ENCODE peak calls at places on chromosomes 1 and 21, in nine cellular contexts. One of them, this sample, is unnamed. For H3K27me3, the result is how much of the 10 kb centered on the place peaks cover.

GRCh38 chr1:154328318-154329151 is 3.2 kb downstream of the ATP8B2 start:
- DNase-seq in psoas muscle: peak
- DNase-seq in adipocyte: peak
- DNase-seq in AG04450: no peak
- DNase-seq in osteoblast: peak
- DNase-seq in bronchial epithelial cell: peak
- DNase-seq in heart left ventricle: peak
- DNase-seq in tibial nerve: peak
- DNase-seq in keratinocyte: peak
- DNase-seq in this sample: peak

GRCh38 chr1:207995576-207995975 is 84.7 kb upstream of the CD34 start:
- DNase-seq in bronchial epithelial cell: no peak
- DNase-seq in tibial nerve: no peak
- DNase-seq in psoas muscle: no peak
- DNase-seq in AG04450: no peak
- DNase-seq in keratinocyte: no peak
- DNase-seq in osteoblast: no peak
- DNase-seq in adipocyte: no peak
- DNase-seq in heart left ventricle: no peak
- DNase-seq in this sample: no peak

GRCh38 chr1:60978421-60979357 is 103.7 kb upstream of the NFIA start:
- DNase-seq in bronchial epithelial cell: peak
- DNase-seq in heart left ventricle: no peak
- DNase-seq in osteoblast: peak
- DNase-seq in psoas muscle: peak
- DNase-seq in tibial nerve: no peak
- DNase-seq in adipocyte: no peak
- DNase-seq in AG04450: no peak
- DNase-seq in keratinocyte: no peak
- DNase-seq in this sample: peak

GRCh38 chr1:94851571-94851970 is 31.4 kb downstream of the SLC44A3 start:
- DNase-seq in tibial nerve: no peak
- DNase-seq in bronchial epithelial cell: no peak
- DNase-seq in psoas muscle: no peak
- DNase-seq in adipocyte: no peak
- DNase-seq in AG04450: no peak
- DNase-seq in keratinocyte: no peak
- DNase-seq in heart left ventricle: no peak
- DNase-seq in osteoblast: no peak
- DNase-seq in this sample: no peak

GRCh38 chr1:46820560-46821060 is 21.8 kb downstream of the CYP4B1 start:
- DNase-seq in AG04450: no peak
- DNase-seq in osteoblast: no peak
- DNase-seq in adipocyte: no peak
- DNase-seq in bronchial epithelial cell: no peak
- DNase-seq in heart left ventricle: peak
- DNase-seq in psoas muscle: no peak
- DNase-seq in tibial nerve: no peak
- DNase-seq in keratinocyte: no peak
- DNase-seq in this sample: no peak

GRCh38 chr1:44723064-44723463 is 7.9 kb downstream of the RNU5D-1 start:
- DNase-seq in keratinocyte: no peak
- DNase-seq in psoas muscle: no peak
- DNase-seq in tibial nerve: no peak
- DNase-seq in osteoblast: peak
- DNase-seq in adipocyte: no peak
- DNase-seq in AG04450: no peak
- DNase-seq in heart left ventricle: no peak
- DNase-seq in bronchial epithelial cell: no peak
- DNase-seq in this sample: no peak

GRCh38 chr1:29783501-29784275 is 547.4 kb downstream of the PTPRU start:
- DNase-seq in AG04450: no peak
- DNase-seq in bronchial epithelial cell: no peak
- DNase-seq in osteoblast: no peak
- DNase-seq in psoas muscle: no peak
- DNase-seq in heart left ventricle: no peak
- DNase-seq in tibial nerve: no peak
- DNase-seq in adipocyte: no peak
- DNase-seq in keratinocyte: no peak
- DNase-seq in this sample: no peak

GRCh38 chr1:22057861-22058260 is 5.4 kb downstream of the CDC42 start:
- DNase-seq in bronchial epithelial cell: no peak
- DNase-seq in osteoblast: no peak
- DNase-seq in heart left ventricle: no peak
- DNase-seq in adipocyte: no peak
- DNase-seq in keratinocyte: no peak
- DNase-seq in tibial nerve: no peak
- DNase-seq in psoas muscle: no peak
- DNase-seq in AG04450: no peak
- DNase-seq in this sample: no peak

DNA sequence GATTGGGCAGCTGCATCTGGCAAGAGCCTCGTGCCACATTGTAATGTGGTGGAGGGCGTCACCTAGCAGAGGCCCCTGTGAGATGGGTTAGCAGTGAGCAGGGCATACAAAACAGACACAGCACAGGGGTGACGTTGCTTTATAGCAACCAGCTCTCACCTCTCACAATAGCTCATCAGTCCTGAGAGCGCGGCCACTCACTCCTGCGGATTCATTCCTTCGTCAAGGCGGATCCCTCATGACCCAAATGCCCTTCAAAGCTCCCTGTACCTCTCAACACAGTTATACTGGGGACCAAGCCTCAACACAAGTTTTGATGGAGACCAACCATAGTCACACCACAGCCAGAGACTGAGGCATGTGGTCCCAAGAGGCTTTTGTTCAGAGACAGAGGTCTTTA is 22.9 kb downstream of the SLC37A1 start:
- DNase-seq in osteoblast: no peak
- DNase-seq in AG04450: no peak
- DNase-seq in heart left ventricle: no peak
- DNase-seq in bronchial epithelial cell: no peak
- DNase-seq in tibial nerve: no peak
- DNase-seq in adipocyte: no peak
- DNase-seq in keratinocyte: no peak
- DNase-seq in psoas muscle: no peak
- DNase-seq in this sample: no peak
- H3K27me3 ChIP-seq in osteoblast: under half
- H3K27me3 ChIP-seq in AG04450: under half
- H3K27me3 ChIP-seq in heart left ventricle: under half
- H3K27me3 ChIP-seq in bronchial epithelial cell: under half
- H3K27me3 ChIP-seq in tibial nerve: under half
- H3K27me3 ChIP-seq in adipocyte: under half
- H3K27me3 ChIP-seq in keratinocyte: under half
- H3K27me3 ChIP-seq in psoas muscle: under half
- H3K27me3 ChIP-seq in this sample: under half

GRCh38 chr1:75136158-75136815 is 2.1 kb downstream of the LHX8 start:
- DNase-seq in AG04450: no peak
- DNase-seq in heart left ventricle: no peak
- DNase-seq in adipocyte: peak
- DNase-seq in tibial nerve: no peak
- DNase-seq in osteoblast: peak
- DNase-seq in bronchial epithelial cell: no peak
- DNase-seq in psoas muscle: no peak
- DNase-seq in keratinocyte: no peak
- DNase-seq in this sample: peak

GRCh38 chr1:75136921-75137641 is 2.9 kb downstream of the LHX8 start:
- DNase-seq in AG04450: no peak
- DNase-seq in adipocyte: peak
- DNase-seq in keratinocyte: no peak
- DNase-seq in psoas muscle: no peak
- DNase-seq in bronchial epithelial cell: no peak
- DNase-seq in osteoblast: peak
- DNase-seq in tibial nerve: no peak
- DNase-seq in heart left ventricle: no peak
- DNase-seq in this sample: peak

GRCh38 chr1:75134656-75134938 is 409 bp downstream of the LHX8 start:
- DNase-seq in heart left ventricle: no peak
- DNase-seq in psoas muscle: no peak
- DNase-seq in keratinocyte: no peak
- DNase-seq in bronchial epithelial cell: no peak
- DNase-seq in AG04450: no peak
- DNase-seq in adipocyte: no peak
- DNase-seq in osteoblast: no peak
- DNase-seq in tibial nerve: no peak
- DNase-seq in this sample: no peak

GRCh38 chr1:75134939-75135828 is 996 bp downstream of the LHX8 start:
- DNase-seq in tibial nerve: no peak
- DNase-seq in bronchial epithelial cell: no peak
- DNase-seq in adipocyte: peak
- DNase-seq in heart left ventricle: no peak
- DNase-seq in keratinocyte: no peak
- DNase-seq in AG04450: no peak
- DNase-seq in psoas muscle: no peak
- DNase-seq in osteoblast: peak
- DNase-seq in this sample: peak

GRCh38 chr1:75135829-75136142 is 1.6 kb downstream of the LHX8 start:
- DNase-seq in adipocyte: no peak
- DNase-seq in keratinocyte: no peak
- DNase-seq in tibial nerve: no peak
- DNase-seq in psoas muscle: no peak
- DNase-seq in AG04450: no peak
- DNase-seq in heart left ventricle: no peak
- DNase-seq in bronchial epithelial cell: no peak
- DNase-seq in osteoblast: peak
- DNase-seq in this sample: no peak
- H3K27me3 ChIP-seq in adipocyte: half or more
- H3K27me3 ChIP-seq in keratinocyte: half or more
- H3K27me3 ChIP-seq in tibial nerve: under half
- H3K27me3 ChIP-seq in psoas muscle: under half
- H3K27me3 ChIP-seq in AG04450: half or more
- H3K27me3 ChIP-seq in heart left ventricle: half or more
- H3K27me3 ChIP-seq in bronchial epithelial cell: half or more
- H3K27me3 ChIP-seq in osteoblast: half or more
- H3K27me3 ChIP-seq in this sample: half or more

GRCh38 chr1:6409053-6409452 is 10.7 kb downstream of the HES2 start:
- DNase-seq in AG04450: no peak
- DNase-seq in tibial nerve: no peak
- DNase-seq in adipocyte: no peak
- DNase-seq in heart left ventricle: no peak
- DNase-seq in bronchial epithelial cell: no peak
- DNase-seq in osteoblast: no peak
- DNase-seq in psoas muscle: no peak
- DNase-seq in keratinocyte: no peak
- DNase-seq in this sample: no peak

GRCh38 chr1:6408023-6408422 is 11.7 kb downstream of the HES2 start:
- DNase-seq in adipocyte: no peak
- DNase-seq in keratinocyte: no peak
- DNase-seq in bronchial epithelial cell: no peak
- DNase-seq in heart left ventricle: no peak
- DNase-seq in psoas muscle: no peak
- DNase-seq in tibial nerve: no peak
- DNase-seq in osteoblast: no peak
- DNase-seq in AG04450: no peak
- DNase-seq in this sample: no peak

GRCh38 chr1:6410248-6410893 is 9.3 kb downstream of the HES2 start:
- DNase-seq in tibial nerve: no peak
- DNase-seq in psoas muscle: no peak
- DNase-seq in osteoblast: no peak
- DNase-seq in bronchial epithelial cell: no peak
- DNase-seq in adipocyte: peak
- DNase-seq in keratinocyte: no peak
- DNase-seq in AG04450: no peak
- DNase-seq in heart left ventricle: no peak
- DNase-seq in this sample: no peak

GRCh38 chr1:6412896-6413295 is 6.8 kb downstream of the HES2 start:
- DNase-seq in AG04450: no peak
- DNase-seq in psoas muscle: no peak
- DNase-seq in osteoblast: no peak
- DNase-seq in heart left ventricle: no peak
- DNase-seq in bronchial epithelial cell: peak
- DNase-seq in keratinocyte: no peak
- DNase-seq in adipocyte: no peak
- DNase-seq in tibial nerve: no peak
- DNase-seq in this sample: no peak

GRCh38 chr1:6409733-6410132 is 10.0 kb downstream of the HES2 start:
- DNase-seq in psoas muscle: no peak
- DNase-seq in bronchial epithelial cell: no peak
- DNase-seq in keratinocyte: no peak
- DNase-seq in AG04450: no peak
- DNase-seq in adipocyte: no peak
- DNase-seq in osteoblast: no peak
- DNase-seq in tibial nerve: no peak
- DNase-seq in heart left ventricle: no peak
- DNase-seq in this sample: no peak
- H3K27me3 ChIP-seq in psoas muscle: under half
- H3K27me3 ChIP-seq in bronchial epithelial cell: under half
- H3K27me3 ChIP-seq in keratinocyte: under half
- H3K27me3 ChIP-seq in AG04450: under half
- H3K27me3 ChIP-seq in adipocyte: under half
- H3K27me3 ChIP-seq in osteoblast: under half
- H3K27me3 ChIP-seq in tibial nerve: under half
- H3K27me3 ChIP-seq in heart left ventricle: under half
- H3K27me3 ChIP-seq in this sample: under half

GRCh38 chr1:8460132-8460544 is 142.2 kb downstream of the SLC45A1 start:
- DNase-seq in tibial nerve: no peak
- DNase-seq in adipocyte: peak
- DNase-seq in bronchial epithelial cell: no peak
- DNase-seq in keratinocyte: no peak
- DNase-seq in heart left ventricle: no peak
- DNase-seq in AG04450: no peak
- DNase-seq in osteoblast: no peak
- DNase-seq in psoas muscle: no peak
- DNase-seq in this sample: peak

GRCh38 chr1:8462298-8462946 is 144.5 kb downstream of the SLC45A1 start:
- DNase-seq in psoas muscle: no peak
- DNase-seq in heart left ventricle: no peak
- DNase-seq in keratinocyte: no peak
- DNase-seq in osteoblast: no peak
- DNase-seq in bronchial epithelial cell: no peak
- DNase-seq in AG04450: no peak
- DNase-seq in tibial nerve: no peak
- DNase-seq in adipocyte: no peak
- DNase-seq in this sample: no peak

GRCh38 chr1:8463144-8463927 is 145.4 kb downstream of the SLC45A1 start:
- DNase-seq in adipocyte: peak
- DNase-seq in psoas muscle: no peak
- DNase-seq in tibial nerve: peak
- DNase-seq in heart left ventricle: no peak
- DNase-seq in keratinocyte: no peak
- DNase-seq in AG04450: peak
- DNase-seq in bronchial epithelial cell: peak
- DNase-seq in osteoblast: peak
- DNase-seq in this sample: no peak

GRCh38 chr1:8460784-8461183 is 142.9 kb downstream of the SLC45A1 start:
- DNase-seq in psoas muscle: no peak
- DNase-seq in keratinocyte: no peak
- DNase-seq in osteoblast: no peak
- DNase-seq in AG04450: no peak
- DNase-seq in bronchial epithelial cell: no peak
- DNase-seq in heart left ventricle: no peak
- DNase-seq in tibial nerve: no peak
- DNase-seq in adipocyte: no peak
- DNase-seq in this sample: no peak

GRCh38 chr1:8461341-8462110 is 143.6 kb downstream of the SLC45A1 start:
- DNase-seq in psoas muscle: no peak
- DNase-seq in adipocyte: no peak
- DNase-seq in AG04450: no peak
- DNase-seq in osteoblast: no peak
- DNase-seq in heart left ventricle: no peak
- DNase-seq in bronchial epithelial cell: no peak
- DNase-seq in keratinocyte: no peak
- DNase-seq in tibial nerve: no peak
- DNase-seq in this sample: no peak
- H3K27me3 ChIP-seq in psoas muscle: under half
- H3K27me3 ChIP-seq in adipocyte: under half
- H3K27me3 ChIP-seq in AG04450: under half
- H3K27me3 ChIP-seq in osteoblast: under half
- H3K27me3 ChIP-seq in heart left ventricle: under half
- H3K27me3 ChIP-seq in bronchial epithelial cell: under half
- H3K27me3 ChIP-seq in keratinocyte: under half
- H3K27me3 ChIP-seq in tibial nerve: under half
- H3K27me3 ChIP-seq in this sample: under half